ENCODE peak calls at places on chromosomes 16 and 17, in four cellular contexts. One of them, this sample, is unnamed.
A peak's percentile ranks its signal among the peaks of the same experiment; 100 is the strongest.

GRCh38 chr17:41888332-41888965 is 23.2 kb upstream of the KLHL11 start:
- DNase-seq in activated effector memory CD4-positive, alpha-beta T cell treated with anti-CD3 and anti-CD28 coated beads, Interleukin-2, amount 50 U/mL, for 16 hours: no peak
- DNase-seq in body of pancreas: no peak
- DNase-seq in NCI-H1417: no peak
- DNase-seq in this sample: no peak

GRCh38 chr17:13160281-13160680 is 142.5 kb upstream of the ELAC2 start:
- DNase-seq in activated effector memory CD4-positive, alpha-beta T cell treated with anti-CD3 and anti-CD28 coated beads, Interleukin-2, amount 50 U/mL, for 16 hours: no peak
- DNase-seq in body of pancreas: no peak
- DNase-seq in NCI-H1417: no peak
- DNase-seq in this sample: no peak

GRCh38 chr16:57764341-57765159 is 29.0 kb downstream of the KATNB1 start:
- DNase-seq in activated effector memory CD4-positive, alpha-beta T cell treated with anti-CD3 and anti-CD28 coated beads, Interleukin-2, amount 50 U/mL, for 16 hours: no peak
- DNase-seq in body of pancreas: no peak
- DNase-seq in NCI-H1417: no peak
- DNase-seq in this sample: peak; percentile 51

GRCh38 chr17:3959295-3959899 is 4.8 kb downstream of the ATP2A3 start:
- DNase-seq in activated effector memory CD4-positive, alpha-beta T cell treated with anti-CD3 and anti-CD28 coated beads, Interleukin-2, amount 50 U/mL, for 16 hours: no peak
- DNase-seq in body of pancreas: peak; percentile 56
- DNase-seq in NCI-H1417: peak; percentile 16
- DNase-seq in this sample: no peak

GRCh38 chr17:81440511-81441244 is 45.4 kb downstream of the BAHCC1 start:
- DNase-seq in activated effector memory CD4-positive, alpha-beta T cell treated with anti-CD3 and anti-CD28 coated beads, Interleukin-2, amount 50 U/mL, for 16 hours: no peak
- DNase-seq in body of pancreas: no peak
- DNase-seq in NCI-H1417: no peak
- DNase-seq in this sample: peak; percentile 38

GRCh38 chr17:11240041-11240801 is 792 bp upstream of the SHISA6 start:
- DNase-seq in activated effector memory CD4-positive, alpha-beta T cell treated with anti-CD3 and anti-CD28 coated beads, Interleukin-2, amount 50 U/mL, for 16 hours: no peak
- DNase-seq in body of pancreas: no peak
- DNase-seq in NCI-H1417: no peak
- DNase-seq in this sample: no peak

GRCh38 chr16:22071352-22071923 is 20.9 kb upstream of the VWA3A start:
- DNase-seq in activated effector memory CD4-positive, alpha-beta T cell treated with anti-CD3 and anti-CD28 coated beads, Interleukin-2, amount 50 U/mL, for 16 hours: no peak
- DNase-seq in body of pancreas: no peak
- DNase-seq in NCI-H1417: no peak
- DNase-seq in this sample: peak; percentile 8

GRCh38 chr17:72456026-72456569 is 335.3 kb downstream of the SOX9 start:
- DNase-seq in activated effector memory CD4-positive, alpha-beta T cell treated with anti-CD3 and anti-CD28 coated beads, Interleukin-2, amount 50 U/mL, for 16 hours: peak; percentile 17
- DNase-seq in body of pancreas: peak; percentile 38
- DNase-seq in NCI-H1417: no peak
- DNase-seq in this sample: no peak

GRCh38 chr17:45161288-45162021 is at the start of gene HEXIM2:
- DNase-seq in activated effector memory CD4-positive, alpha-beta T cell treated with anti-CD3 and anti-CD28 coated beads, Interleukin-2, amount 50 U/mL, for 16 hours: peak; percentile 99
- DNase-seq in body of pancreas: peak; percentile 100
- DNase-seq in NCI-H1417: peak; percentile 99
- DNase-seq in this sample: peak; percentile 100

GRCh38 chr16:81516478-81517149 is 72.0 kb downstream of the CMIP start:
- DNase-seq in activated effector memory CD4-positive, alpha-beta T cell treated with anti-CD3 and anti-CD28 coated beads, Interleukin-2, amount 50 U/mL, for 16 hours: no peak
- DNase-seq in body of pancreas: no peak
- DNase-seq in NCI-H1417: no peak
- DNase-seq in this sample: no peak

GRCh38 chr16:2856061-2856670 is 1.8 kb downstream of the PRSS22 start:
- DNase-seq in activated effector memory CD4-positive, alpha-beta T cell treated with anti-CD3 and anti-CD28 coated beads, Interleukin-2, amount 50 U/mL, for 16 hours: peak; percentile 77
- DNase-seq in body of pancreas: peak; percentile 22
- DNase-seq in NCI-H1417: peak; percentile 28
- DNase-seq in this sample: no peak

GRCh38 chr16:73714976-73715375 is 581.6 kb upstream of the PSMD7 start:
- DNase-seq in activated effector memory CD4-positive, alpha-beta T cell treated with anti-CD3 and anti-CD28 coated beads, Interleukin-2, amount 50 U/mL, for 16 hours: no peak
- DNase-seq in body of pancreas: no peak
- DNase-seq in NCI-H1417: no peak
- DNase-seq in this sample: no peak

GRCh38 chr16:51615141-51615540 is 464.1 kb upstream of the SALL1 start:
- DNase-seq in activated effector memory CD4-positive, alpha-beta T cell treated with anti-CD3 and anti-CD28 coated beads, Interleukin-2, amount 50 U/mL, for 16 hours: no peak
- DNase-seq in body of pancreas: no peak
- DNase-seq in NCI-H1417: no peak
- DNase-seq in this sample: no peak

GRCh38 chr17:50133028-50133768 is 3.2 kb upstream of the SAMD14 start:
- DNase-seq in activated effector memory CD4-positive, alpha-beta T cell treated with anti-CD3 and anti-CD28 coated beads, Interleukin-2, amount 50 U/mL, for 16 hours: no peak
- DNase-seq in body of pancreas: no peak
- DNase-seq in NCI-H1417: no peak
- DNase-seq in this sample: no peak

GRCh38 chr17:76200354-76200753 is 39.9 kb downstream of the RNF157 start:
- DNase-seq in activated effector memory CD4-positive, alpha-beta T cell treated with anti-CD3 and anti-CD28 coated beads, Interleukin-2, amount 50 U/mL, for 16 hours: no peak
- DNase-seq in body of pancreas: no peak
- DNase-seq in NCI-H1417: no peak
- DNase-seq in this sample: no peak

GRCh38 chr16:19559242-19559910 is 3.9 kb downstream of the VPS35L start:
- DNase-seq in activated effector memory CD4-positive, alpha-beta T cell treated with anti-CD3 and anti-CD28 coated beads, Interleukin-2, amount 50 U/mL, for 16 hours: no peak
- DNase-seq in body of pancreas: no peak
- DNase-seq in NCI-H1417: peak; percentile 34
- DNase-seq in this sample: peak; percentile 76

GRCh38 chr17:31687505-31688126 is 171.4 kb downstream of the COPRS start:
- DNase-seq in activated effector memory CD4-positive, alpha-beta T cell treated with anti-CD3 and anti-CD28 coated beads, Interleukin-2, amount 50 U/mL, for 16 hours: no peak
- DNase-seq in body of pancreas: no peak
- DNase-seq in NCI-H1417: no peak
- DNase-seq in this sample: no peak

GRCh38 chr17:10737168-10737622 is 7.4 kb upstream of the TMEM220 start:
- DNase-seq in activated effector memory CD4-positive, alpha-beta T cell treated with anti-CD3 and anti-CD28 coated beads, Interleukin-2, amount 50 U/mL, for 16 hours: no peak
- DNase-seq in body of pancreas: peak; percentile 88
- DNase-seq in NCI-H1417: peak; percentile 5
- DNase-seq in this sample: peak; percentile 46

GRCh38 chr17:6651483-6652452 is at the start of the genes C17orf100 and MED31:
- DNase-seq in activated effector memory CD4-positive, alpha-beta T cell treated with anti-CD3 and anti-CD28 coated beads, Interleukin-2, amount 50 U/mL, for 16 hours: peak; percentile 98
- DNase-seq in body of pancreas: peak; percentile 95
- DNase-seq in NCI-H1417: peak; percentile 83
- DNase-seq in this sample: peak; percentile 92

GRCh38 chr16:4415538-4416199 is 727 bp downstream of the CORO7 start:
- DNase-seq in activated effector memory CD4-positive, alpha-beta T cell treated with anti-CD3 and anti-CD28 coated beads, Interleukin-2, amount 50 U/mL, for 16 hours: peak; percentile 86
- DNase-seq in body of pancreas: peak; percentile 66
- DNase-seq in NCI-H1417: no peak
- DNase-seq in this sample: peak; percentile 43

GRCh38 chr17:75048396-75048933 is 1.4 kb downstream of the KCTD2 start:
- DNase-seq in activated effector memory CD4-positive, alpha-beta T cell treated with anti-CD3 and anti-CD28 coated beads, Interleukin-2, amount 50 U/mL, for 16 hours: no peak
- DNase-seq in body of pancreas: peak; percentile 66
- DNase-seq in NCI-H1417: no peak
- DNase-seq in this sample: peak; percentile 39

GRCh38 chr17:79077587-79077986 is 3.0 kb downstream of the ENGASE start:
- DNase-seq in activated effector memory CD4-positive, alpha-beta T cell treated with anti-CD3 and anti-CD28 coated beads, Interleukin-2, amount 50 U/mL, for 16 hours: no peak
- DNase-seq in body of pancreas: no peak
- DNase-seq in NCI-H1417: no peak
- DNase-seq in this sample: no peak

GRCh38 chr17:81902023-81902652 is at the start of gene NPB:
- DNase-seq in activated effector memory CD4-positive, alpha-beta T cell treated with anti-CD3 and anti-CD28 coated beads, Interleukin-2, amount 50 U/mL, for 16 hours: no peak
- DNase-seq in body of pancreas: no peak
- DNase-seq in NCI-H1417: no peak
- DNase-seq in this sample: no peak

GRCh38 chr16:1899641-1900451 is 18.4 kb downstream of the HS3ST6 start:
- DNase-seq in activated effector memory CD4-positive, alpha-beta T cell treated with anti-CD3 and anti-CD28 coated beads, Interleukin-2, amount 50 U/mL, for 16 hours: no peak
- DNase-seq in body of pancreas: peak; percentile 76
- DNase-seq in NCI-H1417: peak; percentile 98
- DNase-seq in this sample: no peak

GRCh38 chr17:50511058-50511457 is 2.8 kb downstream of the MYCBPAP start:
- DNase-seq in activated effector memory CD4-positive, alpha-beta T cell treated with anti-CD3 and anti-CD28 coated beads, Interleukin-2, amount 50 U/mL, for 16 hours: peak; percentile 80
- DNase-seq in body of pancreas: no peak
- DNase-seq in NCI-H1417: no peak
- DNase-seq in this sample: no peak

GRCh38 chr17:82234211-82235055 is 5.6 kb downstream of the SLC16A3 start:
- DNase-seq in activated effector memory CD4-positive, alpha-beta T cell treated with anti-CD3 and anti-CD28 coated beads, Interleukin-2, amount 50 U/mL, for 16 hours: peak; percentile 64
- DNase-seq in body of pancreas: no peak
- DNase-seq in NCI-H1417: no peak
- DNase-seq in this sample: no peak

GRCh38 chr17:75592364-75593020 is 4.9 kb downstream of the MYO15B start:
- DNase-seq in activated effector memory CD4-positive, alpha-beta T cell treated with anti-CD3 and anti-CD28 coated beads, Interleukin-2, amount 50 U/mL, for 16 hours: no peak
- DNase-seq in body of pancreas: no peak
- DNase-seq in NCI-H1417: no peak
- DNase-seq in this sample: no peak

GRCh38 chr16:23105309-23105708 is 43.9 kb downstream of the USP31 start:
- DNase-seq in activated effector memory CD4-positive, alpha-beta T cell treated with anti-CD3 and anti-CD28 coated beads, Interleukin-2, amount 50 U/mL, for 16 hours: no peak
- DNase-seq in body of pancreas: no peak
- DNase-seq in NCI-H1417: no peak
- DNase-seq in this sample: peak; percentile 66

GRCh38 chr16:1871974-1872635 is at the start of gene MEIOB:
- DNase-seq in activated effector memory CD4-positive, alpha-beta T cell treated with anti-CD3 and anti-CD28 coated beads, Interleukin-2, amount 50 U/mL, for 16 hours: peak; percentile 72
- DNase-seq in body of pancreas: peak; percentile 42
- DNase-seq in NCI-H1417: peak; percentile 91
- DNase-seq in this sample: peak; percentile 43

GRCh38 chr16:17289050-17289449 is 181.7 kb downstream of the XYLT1 start:
- DNase-seq in activated effector memory CD4-positive, alpha-beta T cell treated with anti-CD3 and anti-CD28 coated beads, Interleukin-2, amount 50 U/mL, for 16 hours: no peak
- DNase-seq in body of pancreas: no peak
- DNase-seq in NCI-H1417: no peak
- DNase-seq in this sample: no peak

GRCh38 chr16:11780988-11781680 is 15.9 kb downstream of the ZC3H7A start:
- DNase-seq in activated effector memory CD4-positive, alpha-beta T cell treated with anti-CD3 and anti-CD28 coated beads, Interleukin-2, amount 50 U/mL, for 16 hours: no peak
- DNase-seq in body of pancreas: no peak
- DNase-seq in NCI-H1417: peak; percentile 11
- DNase-seq in this sample: no peak

GRCh38 chr16:47136101-47136820 is 7.5 kb downstream of the NETO2 start:
- DNase-seq in activated effector memory CD4-positive, alpha-beta T cell treated with anti-CD3 and anti-CD28 coated beads, Interleukin-2, amount 50 U/mL, for 16 hours: no peak
- DNase-seq in body of pancreas: no peak
- DNase-seq in NCI-H1417: no peak
- DNase-seq in this sample: no peak

This sample was measured in cerebellar cortex.